ENCODE peak calls at places on chromosomes 3 and 15, in four cellular contexts. K is GM12878, N is K562, L is HepG2. I is an unnamed sample.

GRCh38 chr3:9947025-9947995 is 4.9 kb downstream of the PRRT3 start:
- DNase-seq in N (no peak), L (peak), K (no peak), I (peak)

GRCh38 chr3:187616307-187616939 is 53.8 kb downstream of the SST start:
- DNase-seq in N (peak), L (peak), K (no peak), I (peak)

GRCh38 chr3:154851644-154852043 is 228.5 kb upstream of the MME start:
- DNase-seq in L (no peak), K (no peak), N (no peak), I (no peak)

GRCh38 chr3:160401301-160402095 is 2.0 kb downstream of the SMC4 start:
- DNase-seq in N (no peak), K (no peak), L (peak), I (no peak)

GRCh38 chr3:28173831-28174230 is 67.6 kb upstream of the CMC1 start:
- DNase-seq in N (no peak), K (no peak), L (no peak), I (no peak)

GRCh38 chr15:32979710-32980109 is 214.8 kb downstream of the FMN1 start:
- DNase-seq in K (no peak), L (no peak), N (no peak), I (no peak)

GRCh38 chr3:167350245-167350862 is 29.7 kb downstream of the ZBBX start:
- DNase-seq in L (peak), K (no peak), N (no peak), I (no peak)

GRCh38 chr15:67149859-67150824 is 84.7 kb downstream of the SMAD3 start:
- DNase-seq in N (peak), K (peak), L (peak), I (peak)

GRCh38 chr3:159936541-159936940 is 52.1 kb upstream of the IL12A start:
- DNase-seq in K (no peak), L (no peak), N (no peak), I (no peak)

GRCh38 chr15:35838422-35839150 is 292.6 kb upstream of the DPH6 start:
- DNase-seq in N (no peak), K (no peak), L (no peak), I (no peak)

GRCh38 chr15:58203537-58203936 is 65.4 kb downstream of the AQP9 start:
- DNase-seq in N (peak), K (no peak), L (no peak), I (no peak)

GRCh38 chr3:194556086-194557056 is 69.6 kb upstream of the ATP13A3 start:
- DNase-seq in L (peak), N (peak), K (no peak), I (no peak)

GRCh38 chr3:29373016-29373690 is 92.3 kb downstream of the RBMS3 start:
- DNase-seq in N (no peak), L (no peak), K (no peak), I (no peak)

GRCh38 chr15:40291088-40291574 is 8.3 kb upstream of the ANKRD63 start:
- DNase-seq in L (no peak), N (peak), K (no peak), I (peak)

GRCh38 chr15:25863067-25863967 is at the start of gene ATP10A:
- DNase-seq in N (no peak), K (no peak), L (no peak), I (peak)

GRCh38 chr3:43181202-43181910 is 75.5 kb upstream of the POMGNT2 start:
- DNase-seq in L (no peak), K (peak), N (no peak), I (no peak)

GRCh38 chr3:195179782-195180489 is 91.0 kb downstream of the XXYLT1 start:
- DNase-seq in K (no peak), N (no peak), L (no peak), I (no peak)

GRCh38 chr3:127712461-127712860 is 39.7 kb downstream of the ABTB1 start:
- DNase-seq in K (no peak), L (no peak), N (no peak), I (no peak)

GRCh38 chr3:172213168-172213567 is 173.8 kb downstream of the FNDC3B start:
- DNase-seq in K (peak), N (no peak), L (no peak), I (no peak)

GRCh38 chr15:74312445-74313007 is 54.9 kb downstream of the CYP11A1 start:
- DNase-seq in L (no peak), N (peak), K (no peak), I (no peak)

GRCh38 chr15:65939901-65940617 is 70.8 kb downstream of the RAB11A start:
- DNase-seq in L (no peak), N (no peak), K (no peak), I (no peak)

GRCh38 chr3:32457971-32458471 is 44.6 kb downstream of the CMTM6 start:
- DNase-seq in N (no peak), L (no peak), K (no peak), I (no peak)

GRCh38 chr3:33787328-33788009 is 11.0 kb upstream of the PDCD6IP start:
- DNase-seq in L (peak), N (peak), K (no peak), I (peak)

GRCh38 chr15:31062965-31063355 is 38.6 kb downstream of the TRPM1 start:
- DNase-seq in K (no peak), N (no peak), L (no peak), I (no peak)

GRCh38 chr15:57527382-57528091 is 64.2 kb upstream of the MYZAP start:
- DNase-seq in N (peak), K (peak), L (peak), I (no peak)

GRCh38 chr15:33756950-33757349 is 211.3 kb upstream of the CHRM5 start:
- DNase-seq in L (no peak), N (no peak), K (no peak), I (no peak)

GRCh38 chr3:181838940-181839914 is 127.5 kb downstream of the SOX2 start:
- DNase-seq in N (no peak), K (no peak), L (no peak), I (no peak)

GRCh38 chr3:134423153-134423552 is 48.9 kb upstream of the AMOTL2 start:
- DNase-seq in K (no peak), N (no peak), L (no peak), I (peak)

GRCh38 chr15:74275957-74276356 is 39.8 kb downstream of the CCDC33 start:
- DNase-seq in K (no peak), L (no peak), N (peak), I (peak)

GRCh38 chr3:82000773-82001172 is 239.3 kb upstream of the GBE1 start:
- DNase-seq in K (no peak), L (no peak), N (no peak), I (peak)

GRCh38 chr3:158713094-158713499 is 19.2 kb downstream of the RARRES1 start:
- DNase-seq in K (no peak), L (no peak), N (no peak), I (no peak)

GRCh38 chr3:47612178-47612577 is 33.5 kb upstream of the CSPG5 start:
- DNase-seq in N (no peak), K (no peak), L (no peak), I (no peak)

GRCh38 chr15:83312046-83312445 is 27.6 kb upstream of the BNC1 start:
- DNase-seq in N (no peak), K (no peak), L (no peak), I (no peak)

GRCh38 chr15:91456921-91457320 is 356.9 kb downstream of the SV2B start:
- DNase-seq in L (no peak), N (no peak), K (no peak), I (no peak)

GRCh38 chr3:11059090-11059798 is 66.7 kb downstream of the SLC6A1 start:
- DNase-seq in N (peak), L (peak), K (no peak), I (peak)

GRCh38 chr3:109131276-109131675 is 5.2 kb upstream of the C3orf85 start:
- DNase-seq in K (no peak), N (no peak), L (no peak), I (no peak)

GRCh38 chr15:39156166-39156565 is 424.7 kb upstream of the THBS1 start:
- DNase-seq in N (no peak), L (no peak), K (no peak), I (no peak)

GRCh38 chr3:195828762-195829161 is 17.0 kb upstream of the MUC4 start:
- DNase-seq in L (no peak), K (no peak), N (no peak), I (no peak)

GRCh38 chr3:161275919-161276318 is 54.8 kb downstream of the NMD3 start:
- DNase-seq in N (no peak), K (no peak), L (no peak), I (no peak)

DNA sequence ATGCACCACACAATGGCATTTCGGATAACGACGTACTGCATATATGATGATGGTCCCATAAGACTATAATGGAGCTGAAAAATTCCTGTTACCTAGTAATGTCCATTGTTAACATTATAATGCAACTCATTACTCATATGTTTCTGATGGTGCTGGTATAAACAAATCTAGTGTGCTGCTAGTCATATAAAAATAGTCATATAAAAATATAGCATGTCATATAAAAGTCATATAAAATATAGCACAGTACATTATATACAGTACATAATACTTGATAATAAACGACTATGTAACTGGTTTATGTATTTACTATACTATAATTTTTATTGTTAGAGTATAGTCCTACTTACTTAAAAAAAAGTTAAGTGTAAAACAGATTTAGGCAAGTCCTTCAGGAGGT is 50.6 kb downstream of the HACD2 start:
- DNase-seq in L (no peak), K (no peak), N (no peak), I (no peak)
- TF ChIP-seq NR2C2 in L (no peak), K (no peak), N (no peak), I (no peak)

DNA sequence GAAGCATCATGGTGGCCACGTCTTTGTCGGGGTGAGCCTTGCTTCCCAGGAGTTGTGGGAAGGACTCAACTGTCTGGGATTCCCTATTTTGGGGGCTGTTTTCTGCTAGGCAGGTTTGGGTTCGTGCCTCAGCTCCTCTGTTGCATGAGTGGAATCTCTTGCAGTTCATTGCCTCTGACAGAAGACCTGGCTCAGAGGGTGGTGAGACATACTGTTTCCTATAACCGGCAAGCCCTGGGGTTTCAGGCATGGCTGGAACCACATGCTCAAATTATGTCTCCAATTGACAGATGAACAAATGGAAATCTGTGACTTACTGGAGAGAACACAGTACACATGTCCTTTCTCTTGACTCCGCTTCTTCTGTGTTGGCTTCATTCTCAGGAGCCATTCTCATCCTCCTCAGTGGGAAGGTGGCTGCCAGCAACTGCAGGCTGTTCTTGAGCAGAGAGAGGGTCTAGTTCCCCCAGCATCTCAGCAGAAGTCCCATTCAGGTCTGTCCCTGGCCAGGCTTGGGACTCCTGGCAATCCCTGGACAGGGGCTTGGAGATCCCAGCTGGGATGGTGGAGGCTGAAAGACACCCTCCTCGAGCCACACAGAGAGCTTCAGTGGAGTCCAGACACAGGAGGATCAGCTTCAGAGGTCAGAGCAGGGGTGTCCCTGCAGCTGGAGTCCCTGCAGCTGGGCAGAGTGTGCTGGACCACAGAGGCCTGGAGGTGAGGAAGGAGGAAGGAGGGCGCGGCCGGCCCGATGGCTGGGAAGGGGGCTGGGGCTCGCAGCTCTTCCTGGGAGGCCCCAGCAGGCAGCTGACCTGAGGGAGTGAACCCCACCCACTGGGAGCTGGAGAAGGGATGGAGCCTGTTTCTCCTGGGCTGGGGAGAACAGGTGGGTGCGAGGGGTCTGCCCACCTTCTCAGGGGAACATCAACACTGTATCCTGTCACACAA is 97.6 kb downstream of the LSM3 start:
- DNase-seq in K (no peak), N (peak), L (no peak), I (no peak)
- TF ChIP-seq NR2C2 in K (no peak), N (no peak), L (no peak), I (no peak)

GRCh38 chr15:78044407-78045155 is 32.9 kb downstream of the TBC1D2B start:
- DNase-seq in L (no peak), N (no peak), K (no peak), I (no peak)
- TF ChIP-seq NR2C2 in L (no peak), N (no peak), K (no peak), I (no peak)

GRCh38 chr3:184334470-184335158 is 2.8 kb upstream of the FAM131A start:
- DNase-seq in L (no peak), N (no peak), K (no peak), I (no peak)
- TF ChIP-seq NR2C2 in L (no peak), N (no peak), K (no peak), I (no peak)

GRCh38 chr15:43270676-43271306 is 4.1 kb upstream of the TGM5 start:
- DNase-seq in L (no peak), K (no peak), N (no peak), I (no peak)
- TF ChIP-seq NR2C2 in L (no peak), K (no peak), N (no peak), I (no peak)

DNA sequence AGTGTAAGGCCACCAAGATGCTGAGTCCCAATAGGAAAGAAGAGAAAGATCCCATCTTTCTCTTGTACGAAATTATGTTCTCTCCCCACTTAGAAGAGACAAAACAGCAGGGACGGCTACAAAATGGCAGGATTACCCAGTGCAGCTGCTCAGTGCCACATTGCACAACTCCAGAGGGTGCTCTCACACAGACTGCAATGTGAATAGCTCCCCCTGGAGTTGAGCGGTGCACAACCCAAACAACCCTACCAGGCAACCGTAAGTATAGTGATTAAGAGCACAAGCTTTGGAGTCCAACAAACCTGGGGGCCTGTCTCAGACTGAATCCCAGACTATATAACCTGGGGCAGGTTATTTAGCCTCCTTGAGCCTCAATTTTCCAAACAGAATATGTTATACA is 3.1 kb upstream of the BHLHE40 start:
- DNase-seq in N (peak), K (no peak), L (peak), I (peak)
- TF ChIP-seq NR2C2 in N (no peak), K (no peak), L (no peak), I (no peak)

GRCh38 chr15:88653200-88654064 is 14.6 kb downstream of the ISG20 start:
- DNase-seq in N (no peak), K (no peak), L (no peak), I (no peak)

GRCh38 chr15:88655780-88656488 is 17.1 kb downstream of the ISG20 start:
- DNase-seq in L (no peak), K (no peak), N (no peak), I (no peak)

GRCh38 chr15:88652456-88653199 is 13.8 kb downstream of the ISG20 start:
- DNase-seq in N (no peak), K (no peak), L (no peak), I (no peak)

GRCh38 chr15:88655103-88655553 is 16.3 kb downstream of the ISG20 start:
- DNase-seq in N (no peak), L (no peak), K (no peak), I (no peak)

GRCh38 chr15:88654430-88655102 is 15.8 kb downstream of the ISG20 start:
- DNase-seq in K (no peak), N (no peak), L (no peak), I (no peak)
- TF ChIP-seq NR2C2 in K (no peak), N (no peak), L (no peak), I (no peak)

DNA sequence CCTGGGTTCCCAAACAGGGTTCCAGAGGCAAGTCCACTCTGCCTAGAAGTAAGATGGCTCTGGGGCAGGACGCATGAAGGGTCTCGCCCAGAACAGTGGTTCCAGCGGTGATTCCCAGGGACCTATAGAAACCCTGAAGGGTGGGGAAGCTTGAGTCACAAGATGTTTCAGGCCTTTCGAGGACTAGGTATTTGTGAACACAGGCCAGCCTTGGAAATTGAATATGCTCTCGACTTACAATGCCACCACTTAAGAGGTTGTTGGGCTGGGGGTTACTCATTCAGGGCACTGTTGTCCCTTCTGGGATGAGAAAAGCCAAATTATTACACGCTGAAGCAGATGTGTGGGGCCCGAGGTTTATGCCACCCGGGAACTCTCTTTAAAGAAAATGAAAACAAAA is 152.0 kb downstream of the TJP1 start:
- DNase-seq in K (no peak), L (no peak), N (no peak), I (no peak)
- TF ChIP-seq NR2C2 in K (no peak), L (no peak), N (no peak), I (no peak)